ENCODE peak calls at places on chromosomes 6 and 20, in four cellular contexts. One of them, this sample, is unnamed.

GRCh38 chr6:117399924-117400323 is 25.8 kb downstream of the ROS1 start:
- DNase-seq in HCT116: no peak
- DNase-seq in body of pancreas: no peak
- DNase-seq in prostate gland: no peak
- DNase-seq in this sample: no peak

GRCh38 chr6:114297135-114297534 is 45.7 kb downstream of the HS3ST5 start:
- DNase-seq in prostate gland: no peak
- DNase-seq in HCT116: no peak
- DNase-seq in body of pancreas: no peak
- DNase-seq in this sample: no peak

GRCh38 chr6:85797993-85798392 is 155.3 kb upstream of the SYNCRIP start:
- DNase-seq in prostate gland: peak; percentile 63
- DNase-seq in HCT116: no peak
- DNase-seq in body of pancreas: no peak
- DNase-seq in this sample: no peak

GRCh38 chr6:110270166-110270565 is 88.0 kb downstream of the METTL24 start:
- DNase-seq in prostate gland: no peak
- DNase-seq in body of pancreas: no peak
- DNase-seq in HCT116: no peak
- DNase-seq in this sample: no peak

GRCh38 chr6:169324661-169325459 is 71.2 kb upstream of the THBS2 start:
- DNase-seq in prostate gland: no peak
- DNase-seq in body of pancreas: no peak
- DNase-seq in HCT116: no peak
- DNase-seq in this sample: no peak

GRCh38 chr6:26415791-26416190 is 13.7 kb downstream of the BTN3A1 start:
- DNase-seq in HCT116: no peak
- DNase-seq in body of pancreas: no peak
- DNase-seq in prostate gland: no peak
- DNase-seq in this sample: no peak

GRCh38 chr6:139855741-139856206 is 481.3 kb upstream of the CITED2 start:
- DNase-seq in prostate gland: no peak
- DNase-seq in body of pancreas: no peak
- DNase-seq in HCT116: no peak
- DNase-seq in this sample: no peak

GRCh38 chr6:138231399-138231886 is 13.2 kb upstream of the PBOV1 start:
- DNase-seq in prostate gland: peak; percentile 55
- DNase-seq in HCT116: no peak
- DNase-seq in body of pancreas: peak; percentile 74
- DNase-seq in this sample: no peak

GRCh38 chr6:106973018-106973840 is 1.3 kb downstream of the CD24 start:
- DNase-seq in HCT116: no peak
- DNase-seq in prostate gland: peak; percentile 5
- DNase-seq in body of pancreas: peak; percentile 43
- DNase-seq in this sample: no peak

GRCh38 chr6:1952726-1953360 is 292.6 kb downstream of the GMDS start:
- DNase-seq in HCT116: peak; percentile 53
- DNase-seq in body of pancreas: no peak
- DNase-seq in prostate gland: no peak
- DNase-seq in this sample: peak; percentile 67

GRCh38 chr20:38751360-38751976 is 3.2 kb downstream of the ACTR5 start:
- DNase-seq in body of pancreas: peak; percentile 28
- DNase-seq in prostate gland: no peak
- DNase-seq in HCT116: peak; percentile 27
- DNase-seq in this sample: no peak

GRCh38 chr20:60780388-60781025 is 471.6 kb upstream of the CDH4 start:
- DNase-seq in body of pancreas: no peak
- DNase-seq in prostate gland: no peak
- DNase-seq in HCT116: no peak
- DNase-seq in this sample: no peak

GRCh38 chr6:7728855-7729590 is 3.1 kb downstream of the BMP6 start:
- DNase-seq in body of pancreas: no peak
- DNase-seq in HCT116: no peak
- DNase-seq in prostate gland: no peak
- DNase-seq in this sample: no peak

GRCh38 chr6:95197590-95197989 is 379.7 kb upstream of the MANEA start:
- DNase-seq in prostate gland: no peak
- DNase-seq in body of pancreas: no peak
- DNase-seq in HCT116: no peak
- DNase-seq in this sample: no peak

GRCh38 chr20:63488331-63489251 is 10.3 kb downstream of the EEF1A2 start:
- DNase-seq in body of pancreas: no peak
- DNase-seq in HCT116: no peak
- DNase-seq in prostate gland: no peak
- DNase-seq in this sample: no peak

GRCh38 chr6:45613678-45614077 is 235.9 kb upstream of the SUPT3H start:
- DNase-seq in prostate gland: peak; percentile 78
- DNase-seq in body of pancreas: peak; percentile 17
- DNase-seq in HCT116: no peak
- DNase-seq in this sample: no peak

GRCh38 chr20:10671221-10671849 is 2.5 kb downstream of the JAG1 start:
- DNase-seq in HCT116: no peak
- DNase-seq in prostate gland: peak; percentile 87
- DNase-seq in body of pancreas: peak; percentile 92
- DNase-seq in this sample: peak; percentile 98
- TF ChIP-seq POLR2A in HCT116: no peak
- TF ChIP-seq POLR2A in prostate gland: peak; percentile 28
- TF ChIP-seq POLR2A in body of pancreas: no peak
- TF ChIP-seq POLR2A in this sample: peak; percentile 31

DNA sequence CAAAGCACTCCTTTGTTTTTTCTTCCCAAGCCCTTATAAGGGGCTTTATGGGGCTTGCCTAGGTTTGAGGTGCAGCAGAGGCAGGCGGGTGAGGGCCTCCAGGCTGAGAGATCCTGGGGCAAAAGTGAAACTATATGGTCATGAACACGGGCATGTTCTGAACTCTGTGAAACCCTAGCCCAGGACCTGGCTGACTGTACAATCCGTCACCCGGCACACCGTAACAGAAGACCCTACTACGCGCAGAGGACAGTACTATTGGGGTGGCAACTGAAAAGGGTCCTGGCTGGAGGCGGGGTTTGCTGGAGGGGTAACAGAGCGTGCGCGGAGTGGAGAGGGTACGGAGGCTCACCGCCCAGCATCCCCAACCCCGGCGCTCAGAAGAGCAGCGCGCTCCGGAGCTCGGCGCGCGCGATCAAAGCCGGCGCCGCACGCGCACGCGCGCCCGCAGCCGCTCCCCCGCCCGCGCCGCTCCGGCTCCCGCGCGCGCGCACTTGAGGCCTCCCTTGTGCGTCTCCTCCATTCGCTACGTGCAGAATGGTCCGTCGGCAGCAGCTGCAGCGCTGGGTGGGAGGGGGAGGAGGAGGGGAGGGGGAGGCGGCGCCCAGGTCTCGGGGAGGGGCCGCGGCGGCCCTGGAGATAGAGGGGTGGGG is 54.2 kb downstream of the MRPL14 start:
- DNase-seq in body of pancreas: peak; percentile 79
- DNase-seq in HCT116: no peak
- DNase-seq in prostate gland: peak; percentile 76
- DNase-seq in this sample: peak; percentile 96
- TF ChIP-seq POLR2A in body of pancreas: peak; percentile 59
- TF ChIP-seq POLR2A in HCT116: peak; percentile 45
- TF ChIP-seq POLR2A in prostate gland: peak; percentile 47
- TF ChIP-seq POLR2A in this sample: peak; percentile 23

GRCh38 chr6:91099501-91099900 is 512.6 kb upstream of the MAP3K7 start:
- DNase-seq in body of pancreas: no peak
- DNase-seq in HCT116: no peak
- DNase-seq in prostate gland: no peak
- DNase-seq in this sample: no peak

GRCh38 chr6:91098006-91098405 is 511.1 kb upstream of the MAP3K7 start:
- DNase-seq in body of pancreas: no peak
- DNase-seq in prostate gland: no peak
- DNase-seq in HCT116: no peak
- DNase-seq in this sample: no peak

GRCh38 chr6:91094806-91095475 is 508.1 kb upstream of the MAP3K7 start:
- DNase-seq in HCT116: no peak
- DNase-seq in prostate gland: no peak
- DNase-seq in body of pancreas: no peak
- DNase-seq in this sample: no peak

GRCh38 chr6:91094341-91094740 is 507.5 kb upstream of the MAP3K7 start:
- DNase-seq in HCT116: no peak
- DNase-seq in body of pancreas: no peak
- DNase-seq in prostate gland: no peak
- DNase-seq in this sample: no peak

DNA sequence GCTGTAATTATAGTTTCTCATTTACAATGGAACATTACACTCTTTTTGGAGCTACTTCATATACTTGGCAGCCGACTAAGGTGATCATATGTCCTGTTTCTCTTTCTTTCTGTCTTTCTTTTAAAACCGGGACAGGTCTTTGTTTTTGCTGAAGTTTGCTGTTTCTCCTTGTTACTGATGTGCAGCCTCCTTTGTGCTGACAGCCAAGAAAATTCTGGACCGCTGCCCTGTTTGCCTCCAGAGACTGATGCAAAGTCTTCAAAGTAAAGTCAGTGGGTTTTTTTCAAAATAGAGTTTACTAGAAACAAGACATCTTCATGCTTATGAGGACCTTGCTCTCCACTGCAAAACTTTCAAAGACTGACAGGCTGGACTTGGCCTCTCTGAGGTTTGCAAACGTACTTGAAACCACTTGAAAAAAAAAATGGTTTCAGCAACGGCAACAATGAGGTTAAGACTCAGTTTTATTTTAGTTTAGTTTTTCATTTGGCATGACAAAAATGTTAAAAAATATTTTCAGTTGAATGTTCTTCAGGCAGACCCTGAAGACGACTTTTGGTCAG is 510.5 kb upstream of the MAP3K7 start:
- DNase-seq in prostate gland: no peak
- DNase-seq in HCT116: no peak
- DNase-seq in body of pancreas: no peak
- DNase-seq in this sample: no peak
- TF ChIP-seq POLR2A in prostate gland: no peak
- TF ChIP-seq POLR2A in HCT116: no peak
- TF ChIP-seq POLR2A in body of pancreas: no peak
- TF ChIP-seq POLR2A in this sample: no peak

GRCh38 chr6:9233686-9234085 is 798.3 kb upstream of the SLC35B3 start:
- DNase-seq in body of pancreas: no peak
- DNase-seq in prostate gland: no peak
- DNase-seq in HCT116: no peak
- DNase-seq in this sample: no peak

GRCh38 chr6:9233226-9233625 is 797.9 kb upstream of the SLC35B3 start:
- DNase-seq in prostate gland: no peak
- DNase-seq in HCT116: no peak
- DNase-seq in body of pancreas: no peak
- DNase-seq in this sample: no peak

GRCh38 chr6:9240861-9241260 is 805.5 kb upstream of the SLC35B3 start:
- DNase-seq in body of pancreas: no peak
- DNase-seq in prostate gland: no peak
- DNase-seq in HCT116: no peak
- DNase-seq in this sample: no peak

GRCh38 chr6:9236443-9236842 is 801.1 kb upstream of the SLC35B3 start:
- DNase-seq in prostate gland: no peak
- DNase-seq in HCT116: no peak
- DNase-seq in body of pancreas: no peak
- DNase-seq in this sample: no peak
- TF ChIP-seq POLR2A in prostate gland: no peak
- TF ChIP-seq POLR2A in HCT116: no peak
- TF ChIP-seq POLR2A in body of pancreas: no peak
- TF ChIP-seq POLR2A in this sample: no peak

DNA sequence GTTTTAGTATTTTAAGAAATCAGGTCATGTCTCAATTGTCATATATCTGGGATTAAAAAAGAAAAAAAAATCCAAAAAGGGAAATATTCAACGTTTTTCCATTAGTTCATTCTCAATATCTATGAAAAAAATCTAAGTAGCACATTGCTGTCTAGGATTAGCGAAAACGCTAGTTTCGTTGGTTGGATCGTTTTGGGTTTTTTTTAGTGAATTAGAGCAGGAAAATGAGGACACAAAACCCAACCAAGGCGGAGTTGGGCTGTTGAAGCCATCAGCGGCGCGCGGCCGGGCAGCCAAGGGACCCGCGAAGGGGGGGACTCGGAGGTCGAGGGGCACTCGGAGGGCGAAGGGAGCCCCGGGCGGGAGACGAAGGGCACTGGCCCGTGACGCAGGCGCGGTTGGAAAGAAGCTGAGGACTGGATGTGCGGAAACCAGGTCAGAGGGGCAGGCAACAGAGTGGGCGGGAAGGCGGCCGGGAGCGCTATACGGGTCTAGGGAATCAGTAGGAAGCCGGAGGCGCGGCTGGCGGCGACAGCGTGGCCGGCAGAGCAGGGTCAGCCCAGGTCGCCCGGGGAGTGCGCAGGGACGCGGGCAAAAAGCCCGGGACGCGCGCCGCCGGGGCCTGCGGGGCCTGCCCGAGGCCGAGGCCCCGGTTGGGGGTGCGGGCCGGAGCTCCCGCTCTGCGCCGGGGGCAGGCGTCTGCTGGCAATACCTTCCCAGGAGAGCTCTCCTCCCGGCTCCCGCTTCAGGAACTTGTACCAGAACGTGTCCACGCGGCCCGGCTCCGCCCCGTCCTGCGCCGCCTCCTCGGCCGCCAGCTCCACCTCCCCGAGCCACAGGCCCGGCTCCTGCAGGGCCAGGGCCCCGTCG is 599 bp downstream of the EPM2A start:
- DNase-seq in body of pancreas: peak; percentile 93
- DNase-seq in prostate gland: peak; percentile 82
- DNase-seq in HCT116: peak; percentile 75
- DNase-seq in this sample: peak; percentile 52
- TF ChIP-seq POLR2A in body of pancreas: peak; percentile 74
- TF ChIP-seq POLR2A in prostate gland: no peak
- TF ChIP-seq POLR2A in HCT116: no peak
- TF ChIP-seq POLR2A in this sample: peak; percentile 47

GRCh38 chr6:68040780-68041179 is 594.3 kb upstream of the ADGRB3 start:
- DNase-seq in body of pancreas: no peak
- DNase-seq in prostate gland: no peak
- DNase-seq in HCT116: no peak
- DNase-seq in this sample: no peak
- TF ChIP-seq POLR2A in body of pancreas: no peak
- TF ChIP-seq POLR2A in prostate gland: no peak
- TF ChIP-seq POLR2A in HCT116: no peak
- TF ChIP-seq POLR2A in this sample: no peak

GRCh38 chr20:16575390-16576140 is 2.3 kb upstream of the KIF16B start:
- DNase-seq in HCT116: no peak
- DNase-seq in prostate gland: no peak
- DNase-seq in body of pancreas: no peak
- DNase-seq in this sample: no peak

GRCh38 chr20:16574656-16575355 is 1.6 kb upstream of the KIF16B start:
- DNase-seq in HCT116: peak; percentile 86
- DNase-seq in body of pancreas: peak; percentile 93
- DNase-seq in prostate gland: peak; percentile 77
- DNase-seq in this sample: peak; percentile 67

GRCh38 chr20:16576219-16576618 is 3.0 kb upstream of the KIF16B start:
- DNase-seq in HCT116: no peak
- DNase-seq in body of pancreas: no peak
- DNase-seq in prostate gland: no peak
- DNase-seq in this sample: no peak

GRCh38 chr20:16571333-16571732 is 1.9 kb downstream of the KIF16B start:
- DNase-seq in HCT116: no peak
- DNase-seq in prostate gland: peak; percentile 35
- DNase-seq in body of pancreas: no peak
- DNase-seq in this sample: no peak

GRCh38 chr20:16573011-16573965 is at the start of gene KIF16B:
- DNase-seq in prostate gland: peak; percentile 89
- DNase-seq in HCT116: peak; percentile 78
- DNase-seq in body of pancreas: peak; percentile 93
- DNase-seq in this sample: peak; percentile 78
- TF ChIP-seq POLR2A in prostate gland: peak; percentile 73
- TF ChIP-seq POLR2A in HCT116: peak; percentile 93
- TF ChIP-seq POLR2A in body of pancreas: peak; percentile 62
- TF ChIP-seq POLR2A in this sample: peak; percentile 48